ENCODE peak calls at places on chromosome 12, in ten cellular contexts. C is H54; A is cerebellar cortex; Z is left lung; E is stimulated activated naive CD8-positive, alpha-beta T cell treated with anti-CD3 and anti-CD28 coated beads, Interleukin-15, amount 100 ng/mL, for 72 hours; J is activated T-helper 1 cell treated with anti-CD3 and anti-CD28 coated beads, Interleukin-2, amount 50 U/mL, for 16 hours; M is aorta; L is EH; W is C1 segment of cervical spinal cord; N is brain pericyte. X is an unnamed sample.

GRCh38 chr12:116594325-116595038 is 35.3 kb downstream of the MAP1LC3B2 start:
- DNase-seq in C (no peak), A (no peak), Z (peak), E (peak), J (peak), M (peak), L (no peak), W (peak), N (no peak), X (peak)

GRCh38 chr12:127191124-127191523 is 1075.8 kb upstream of the TMEM132C start:
- DNase-seq in C (no peak), A (no peak), Z (no peak), E (no peak), J (no peak), M (no peak), L (peak), W (no peak), N (no peak), X (no peak)

GRCh38 chr12:4164591-4165558 is 108.7 kb upstream of the CCND2 start:
- DNase-seq in C (peak), A (no peak), Z (peak), E (peak), J (peak), M (peak), L (peak), W (peak), N (peak), X (peak)

GRCh38 chr12:27277846-27278260 is 33.8 kb downstream of the STK38L start:
- DNase-seq in C (peak), A (peak), Z (no peak), E (peak), J (no peak), M (no peak), L (peak), W (no peak), N (no peak), X (no peak)

GRCh38 chr12:59651230-59651920 is 55.5 kb downstream of the SLC16A7 start:
- DNase-seq in C (no peak), A (peak), Z (no peak), E (no peak), J (no peak), M (no peak), L (peak), W (no peak), N (no peak), X (no peak)

GRCh38 chr12:123293178-123293760 is 21.6 kb upstream of the CDK2AP1 start:
- DNase-seq in C (no peak), A (no peak), Z (no peak), E (no peak), J (no peak), M (no peak), L (no peak), W (no peak), N (no peak), X (no peak)

GRCh38 chr12:42704810-42705401 is 115.4 kb upstream of the PRICKLE1 start:
- DNase-seq in C (no peak), A (no peak), Z (no peak), E (no peak), J (no peak), M (no peak), L (no peak), W (no peak), N (no peak), X (no peak)

GRCh38 chr12:6534914-6535696 is 788 bp downstream of the GAPDH start:
- DNase-seq in C (no peak), A (peak), Z (peak), E (peak), J (peak), M (peak), L (peak), W (peak), N (no peak), X (peak)

GRCh38 chr12:115871714-115872113 is 405.8 kb downstream of the MED13L start:
- DNase-seq in C (peak), A (peak), Z (no peak), E (no peak), J (no peak), M (no peak), L (peak), W (no peak), N (no peak), X (no peak)

GRCh38 chr12:51371295-51371953 is 19.8 kb downstream of the GALNT6 start:
- DNase-seq in C (peak), A (no peak), Z (no peak), E (no peak), J (no peak), M (peak), L (peak), W (peak), N (peak), X (no peak)

GRCh38 chr12:113230315-113231274 is 9.3 kb downstream of the TPCN1 start:
- DNase-seq in C (no peak), A (no peak), Z (no peak), E (peak), J (no peak), M (peak), L (no peak), W (peak), N (no peak), X (no peak)

GRCh38 chr12:113087193-113087592 is 30.7 kb downstream of the DTX1 start:
- DNase-seq in C (no peak), A (no peak), Z (peak), E (no peak), J (no peak), M (no peak), L (no peak), W (no peak), N (no peak), X (no peak)

GRCh38 chr12:59239993-59240392 is 319.7 kb upstream of the LRIG3 start:
- DNase-seq in C (no peak), A (no peak), Z (no peak), E (no peak), J (no peak), M (no peak), L (no peak), W (no peak), N (no peak), X (no peak)

GRCh38 chr12:21940972-21941521 is at the start of gene ABCC9:
- DNase-seq in C (no peak), A (no peak), Z (peak), E (peak), J (no peak), M (peak), L (peak), W (peak), N (peak), X (no peak)

GRCh38 chr12:25186788-25187397 is 8.1 kb downstream of the DNAI7 start:
- DNase-seq in C (no peak), A (no peak), Z (no peak), E (peak), J (no peak), M (no peak), L (peak), W (no peak), N (no peak), X (no peak)

GRCh38 chr12:11202811-11203210 is 16.1 kb upstream of the TAS2R42 start:
- DNase-seq in C (no peak), A (no peak), Z (no peak), E (no peak), J (no peak), M (no peak), L (peak), W (no peak), N (no peak), X (no peak)

GRCh38 chr12:19574606-19575005 is 135.3 kb downstream of the AEBP2 start:
- DNase-seq in C (no peak), A (no peak), Z (no peak), E (no peak), J (no peak), M (no peak), L (peak), W (no peak), N (no peak), X (no peak)

GRCh38 chr12:69501154-69501895 is 31.1 kb downstream of the FRS2 start:
- DNase-seq in C (no peak), A (no peak), Z (no peak), E (no peak), J (no peak), M (no peak), L (peak), W (no peak), N (no peak), X (no peak)

GRCh38 chr12:52644078-52644415 is 8.0 kb downstream of the KRT2 start:
- DNase-seq in C (no peak), A (no peak), Z (no peak), E (no peak), J (no peak), M (no peak), L (no peak), W (no peak), N (no peak), X (no peak)

GRCh38 chr12:132403636-132404434 is 74.4 kb upstream of the GALNT9 start:
- DNase-seq in C (no peak), A (no peak), Z (peak), E (no peak), J (no peak), M (peak), L (no peak), W (no peak), N (no peak), X (no peak)

GRCh38 chr12:120709976-120710804 is at the start of gene UNC119B:
- DNase-seq in C (peak), A (peak), Z (peak), E (peak), J (peak), M (peak), L (peak), W (peak), N (no peak), X (no peak)

GRCh38 chr12:68821357-68822188 is 13.6 kb downstream of the MDM2 start:
- DNase-seq in C (no peak), A (no peak), Z (no peak), E (no peak), J (no peak), M (no peak), L (no peak), W (no peak), N (no peak), X (no peak)

GRCh38 chr12:28024231-28024995 is 51.9 kb upstream of the PTHLH start:
- DNase-seq in C (no peak), A (no peak), Z (no peak), E (no peak), J (no peak), M (no peak), L (peak), W (no peak), N (no peak), X (no peak)

GRCh38 chr12:2582631-2583616 is 211.8 kb upstream of the FKBP4 start:
- DNase-seq in C (peak), A (peak), Z (peak), E (peak), J (no peak), M (peak), L (peak), W (no peak), N (no peak), X (peak)

GRCh38 chr12:5155866-5156265 is 112.2 kb downstream of the KCNA5 start:
- DNase-seq in C (no peak), A (no peak), Z (peak), E (no peak), J (no peak), M (no peak), L (no peak), W (no peak), N (no peak), X (no peak)

GRCh38 chr12:7060353-7060954 is at the start of gene C1S:
- DNase-seq in C (peak), A (peak), Z (no peak), E (no peak), J (no peak), M (peak), L (peak), W (peak), N (peak), X (no peak)

GRCh38 chr12:131349397-131350127 is 361.3 kb upstream of the SFSWAP start:
- DNase-seq in C (no peak), A (no peak), Z (no peak), E (no peak), J (no peak), M (no peak), L (no peak), W (no peak), N (no peak), X (no peak)

GRCh38 chr12:13173537-13173936 is 23.0 kb upstream of the EMP1 start:
- DNase-seq in C (peak), A (peak), Z (no peak), E (peak), J (no peak), M (peak), L (peak), W (peak), N (peak), X (peak)

GRCh38 chr12:39277416-39277815 is 165.5 kb downstream of the KIF21A start:
- DNase-seq in C (no peak), A (no peak), Z (no peak), E (peak), J (no peak), M (no peak), L (no peak), W (no peak), N (no peak), X (no peak)

GRCh38 chr12:125882141-125882540 is 816.9 kb downstream of the AACS start:
- DNase-seq in C (no peak), A (peak), Z (no peak), E (no peak), J (no peak), M (no peak), L (no peak), W (no peak), N (no peak), X (no peak)

GRCh38 chr12:123270380-123271181 is 1.1 kb downstream of the CDK2AP1 start:
- DNase-seq in C (no peak), A (no peak), Z (peak), E (peak), J (no peak), M (peak), L (peak), W (peak), N (no peak), X (peak)

GRCh38 chr12:29735604-29736003 is 48.1 kb downstream of the TMTC1 start:
- DNase-seq in C (no peak), A (no peak), Z (no peak), E (no peak), J (no peak), M (no peak), L (no peak), W (no peak), N (no peak), X (no peak)

GRCh38 chr12:58915634-58916033 is 4.7 kb downstream of the LRIG3 start:
- DNase-seq in C (no peak), A (no peak), Z (no peak), E (no peak), J (no peak), M (peak), L (peak), W (no peak), N (no peak), X (no peak)

GRCh38 chr12:100675432-100675831 is 101.9 kb downstream of the GAS2L3 start:
- DNase-seq in C (no peak), A (no peak), Z (no peak), E (no peak), J (no peak), M (peak), L (peak), W (no peak), N (peak), X (peak)

GRCh38 chr12:63238892-63239291 is 87.9 kb upstream of the AVPR1A start:
- DNase-seq in C (no peak), A (no peak), Z (no peak), E (no peak), J (no peak), M (no peak), L (no peak), W (no peak), N (no peak), X (no peak)

X was measured in CD14-positive monocyte.